ENCODE peak calls at places on chromosomes 5 and 9, in five cellular contexts. One of them, this sample, is unnamed.

GRCh38 chr5:144150996-144151395 is 19.5 kb downstream of the YIPF5 start:
- DNase-seq in pancreas: no peak
- DNase-seq in PC-3: peak
- DNase-seq in Caco-2: no peak
- DNase-seq in heart left ventricle: no peak
- DNase-seq in this sample: no peak

GRCh38 chr5:172412724-172413260 is 41.5 kb downstream of the SH3PXD2B start:
- DNase-seq in pancreas: peak
- DNase-seq in PC-3: peak
- DNase-seq in Caco-2: no peak
- DNase-seq in heart left ventricle: peak
- DNase-seq in this sample: peak

GRCh38 chr9:133593587-133593986 is 15.6 kb downstream of the FAM163B start:
- DNase-seq in PC-3: no peak
- DNase-seq in pancreas: no peak
- DNase-seq in Caco-2: no peak
- DNase-seq in heart left ventricle: no peak
- DNase-seq in this sample: no peak

GRCh38 chr5:75617746-75618352 is 6.6 kb downstream of the ANKDD1B start:
- DNase-seq in PC-3: no peak
- DNase-seq in Caco-2: peak
- DNase-seq in heart left ventricle: no peak
- DNase-seq in pancreas: no peak
- DNase-seq in this sample: no peak

GRCh38 chr5:142527234-142527633 is 158.7 kb downstream of the FGF1 start:
- DNase-seq in Caco-2: no peak
- DNase-seq in PC-3: no peak
- DNase-seq in pancreas: no peak
- DNase-seq in heart left ventricle: no peak
- DNase-seq in this sample: no peak

GRCh38 chr5:60184599-60184998 is 291.1 kb upstream of the PDE4D start:
- DNase-seq in heart left ventricle: no peak
- DNase-seq in pancreas: no peak
- DNase-seq in PC-3: no peak
- DNase-seq in Caco-2: no peak
- DNase-seq in this sample: no peak

GRCh38 chr9:16002816-16003215 is 450.0 kb downstream of the CCDC171 start:
- DNase-seq in pancreas: no peak
- DNase-seq in Caco-2: no peak
- DNase-seq in PC-3: peak
- DNase-seq in heart left ventricle: no peak
- DNase-seq in this sample: no peak

GRCh38 chr5:8934455-8934854 is 611.4 kb downstream of the SEMA5A start:
- DNase-seq in pancreas: no peak
- DNase-seq in Caco-2: no peak
- DNase-seq in heart left ventricle: no peak
- DNase-seq in PC-3: no peak
- DNase-seq in this sample: no peak

GRCh38 chr9:128528445-128529160 is 23.8 kb upstream of the SPTAN1 start:
- DNase-seq in heart left ventricle: no peak
- DNase-seq in pancreas: no peak
- DNase-seq in PC-3: peak
- DNase-seq in Caco-2: no peak
- DNase-seq in this sample: no peak

GRCh38 chr5:175344331-175345200 is 99.4 kb downstream of the DRD1 start:
- DNase-seq in heart left ventricle: no peak
- DNase-seq in pancreas: no peak
- DNase-seq in PC-3: peak
- DNase-seq in Caco-2: peak
- DNase-seq in this sample: no peak

GRCh38 chr9:96082516-96083232 is 207.2 kb downstream of the ERCC6L2 start:
- DNase-seq in heart left ventricle: no peak
- DNase-seq in PC-3: no peak
- DNase-seq in Caco-2: no peak
- DNase-seq in pancreas: no peak
- DNase-seq in this sample: no peak

GRCh38 chr9:96075757-96076156 is 200.3 kb downstream of the ERCC6L2 start:
- DNase-seq in pancreas: no peak
- DNase-seq in heart left ventricle: no peak
- DNase-seq in Caco-2: no peak
- DNase-seq in PC-3: no peak
- DNase-seq in this sample: no peak

GRCh38 chr9:96080364-96080763 is 204.9 kb downstream of the ERCC6L2 start:
- DNase-seq in Caco-2: no peak
- DNase-seq in pancreas: no peak
- DNase-seq in heart left ventricle: no peak
- DNase-seq in PC-3: peak
- DNase-seq in this sample: no peak

GRCh38 chr9:96079816-96080215 is 204.3 kb downstream of the ERCC6L2 start:
- DNase-seq in Caco-2: no peak
- DNase-seq in pancreas: no peak
- DNase-seq in heart left ventricle: no peak
- DNase-seq in PC-3: no peak
- DNase-seq in this sample: no peak

DNA sequence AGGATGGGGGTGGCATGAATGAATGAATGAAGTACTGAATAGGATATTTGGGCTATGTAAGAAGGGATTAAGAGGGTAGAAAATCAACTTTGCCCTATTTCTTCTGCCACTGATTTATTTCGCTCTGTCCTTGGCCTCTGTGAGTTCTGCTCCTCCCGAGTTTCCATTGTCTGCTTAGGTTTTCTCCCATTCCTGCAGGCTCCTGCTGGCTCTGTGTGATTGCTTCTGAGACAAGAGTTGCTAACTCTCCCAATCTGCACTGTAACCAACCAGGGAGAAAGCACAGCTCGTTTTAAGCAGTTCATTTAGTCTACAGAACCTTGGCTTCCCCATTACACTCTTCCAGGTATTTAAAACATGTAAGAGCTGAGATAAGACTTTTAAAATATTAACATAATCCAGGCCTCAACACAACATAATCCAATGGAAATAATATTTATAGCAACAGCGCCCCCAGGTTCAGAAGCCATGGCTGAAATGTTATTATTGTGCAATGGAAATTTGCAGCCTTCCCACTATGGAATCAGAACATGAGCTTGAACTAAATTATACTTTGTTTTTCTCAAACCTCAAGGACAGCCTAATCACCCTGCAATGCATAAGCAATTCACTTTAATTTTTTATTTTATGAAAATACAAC is 203.5 kb downstream of the ERCC6L2 start:
- DNase-seq in pancreas: no peak
- DNase-seq in Caco-2: no peak
- DNase-seq in heart left ventricle: no peak
- DNase-seq in PC-3: no peak
- DNase-seq in this sample: no peak
- TF ChIP-seq CTCF in pancreas: no peak
- TF ChIP-seq CTCF in Caco-2: no peak
- TF ChIP-seq CTCF in heart left ventricle: no peak
- TF ChIP-seq CTCF in PC-3: peak
- TF ChIP-seq CTCF in this sample: no peak

DNA sequence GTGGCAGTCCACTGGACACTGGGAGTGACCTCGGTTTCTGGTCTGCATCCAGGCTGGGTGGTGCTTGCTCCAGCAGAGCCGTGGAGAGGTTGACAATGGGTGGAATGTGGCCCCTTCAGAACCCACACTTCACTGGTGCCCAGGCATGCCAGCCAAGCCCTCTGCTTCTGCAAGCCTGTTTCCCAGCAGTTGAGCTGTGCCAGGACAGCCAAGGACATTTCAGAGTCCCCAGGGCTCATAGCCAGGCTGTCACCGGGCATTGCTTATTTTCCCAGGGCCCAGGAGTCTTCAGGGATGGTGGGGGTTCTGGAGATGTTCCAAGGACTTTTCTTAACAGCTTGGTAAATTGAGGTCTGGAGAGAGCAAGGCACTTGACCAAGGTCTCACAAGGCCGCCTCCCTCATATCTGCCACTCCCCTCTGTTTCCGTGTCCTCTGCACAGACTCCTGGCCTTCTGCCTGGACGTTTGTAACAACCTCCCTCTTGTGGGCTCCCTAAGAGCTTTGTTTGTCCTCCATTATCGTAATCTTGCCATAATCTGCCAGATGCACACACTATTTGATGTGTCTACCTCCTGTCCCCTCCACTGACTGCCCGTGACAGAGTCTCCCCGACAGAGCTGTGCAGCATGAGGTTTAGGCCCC is 3.8 kb upstream of the NDST1 start:
- DNase-seq in PC-3: no peak
- DNase-seq in Caco-2: no peak
- DNase-seq in pancreas: peak
- DNase-seq in heart left ventricle: peak
- DNase-seq in this sample: no peak
- TF ChIP-seq CTCF in PC-3: no peak
- TF ChIP-seq CTCF in Caco-2: no peak
- TF ChIP-seq CTCF in pancreas: no peak
- TF ChIP-seq CTCF in heart left ventricle: no peak
- TF ChIP-seq CTCF in this sample: no peak

DNA sequence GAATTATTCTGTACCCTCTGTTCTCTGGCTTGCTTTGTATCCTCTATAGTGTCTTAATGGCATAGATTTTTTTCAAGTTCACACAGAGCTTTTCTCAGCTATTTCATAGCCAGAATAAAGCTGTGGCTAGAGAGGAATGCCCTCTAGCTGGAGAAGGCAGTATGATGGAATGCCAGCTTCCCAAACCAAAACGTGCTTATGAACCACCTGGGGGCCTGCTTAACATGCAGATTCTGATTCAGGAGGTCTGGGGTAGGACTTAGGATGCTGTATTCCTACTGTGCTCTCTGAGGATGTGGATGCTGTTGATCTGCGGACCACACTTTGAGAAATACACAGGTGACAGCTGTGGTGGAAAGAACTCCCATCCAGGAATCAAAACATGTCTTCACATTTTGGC is 49.9 kb upstream of the DPYSL3 start:
- DNase-seq in PC-3: no peak
- DNase-seq in heart left ventricle: no peak
- DNase-seq in Caco-2: no peak
- DNase-seq in pancreas: no peak
- DNase-seq in this sample: no peak
- TF ChIP-seq CTCF in PC-3: peak
- TF ChIP-seq CTCF in heart left ventricle: no peak
- TF ChIP-seq CTCF in Caco-2: no peak
- TF ChIP-seq CTCF in pancreas: no peak
- TF ChIP-seq CTCF in this sample: no peak

GRCh38 chr5:73705364-73705763 is 79.4 kb downstream of the ARHGEF28 start:
- DNase-seq in pancreas: no peak
- DNase-seq in heart left ventricle: no peak
- DNase-seq in Caco-2: no peak
- DNase-seq in PC-3: no peak
- DNase-seq in this sample: no peak
- TF ChIP-seq CTCF in pancreas: no peak
- TF ChIP-seq CTCF in heart left ventricle: no peak
- TF ChIP-seq CTCF in Caco-2: no peak
- TF ChIP-seq CTCF in PC-3: no peak
- TF ChIP-seq CTCF in this sample: no peak

GRCh38 chr5:68999181-68999580 is 94.6 kb upstream of the SLC30A5 start:
- DNase-seq in PC-3: no peak
- DNase-seq in heart left ventricle: no peak
- DNase-seq in Caco-2: no peak
- DNase-seq in pancreas: no peak
- DNase-seq in this sample: no peak

GRCh38 chr5:68995847-68996204 is 98.0 kb upstream of the SLC30A5 start:
- DNase-seq in PC-3: no peak
- DNase-seq in Caco-2: no peak
- DNase-seq in heart left ventricle: no peak
- DNase-seq in pancreas: no peak
- DNase-seq in this sample: no peak

GRCh38 chr5:69001605-69002004 is 92.2 kb upstream of the SLC30A5 start:
- DNase-seq in heart left ventricle: no peak
- DNase-seq in Caco-2: no peak
- DNase-seq in PC-3: no peak
- DNase-seq in pancreas: no peak
- DNase-seq in this sample: no peak

GRCh38 chr5:69004127-69004526 is 89.7 kb upstream of the SLC30A5 start:
- DNase-seq in Caco-2: no peak
- DNase-seq in heart left ventricle: no peak
- DNase-seq in PC-3: no peak
- DNase-seq in pancreas: no peak
- DNase-seq in this sample: no peak

DNA sequence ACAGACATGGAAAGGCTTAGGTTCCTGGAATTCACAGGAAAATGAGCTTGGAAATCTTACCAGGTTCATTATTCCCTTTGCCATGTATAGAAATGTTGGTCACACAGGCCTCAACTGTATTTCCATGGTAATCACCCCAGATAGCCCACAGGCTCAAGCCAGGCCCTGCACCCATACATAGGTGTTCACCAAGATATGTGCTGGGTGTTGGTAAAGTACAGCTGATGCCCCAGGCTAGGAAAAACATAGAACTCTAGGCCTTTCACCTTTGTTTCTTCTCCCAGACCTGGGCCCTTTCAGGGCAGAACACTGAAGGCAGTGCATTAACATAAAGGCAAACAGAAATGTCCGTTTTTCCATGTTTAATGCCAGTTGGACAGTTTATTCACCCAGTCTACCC is 93.6 kb upstream of the SLC30A5 start:
- DNase-seq in pancreas: no peak
- DNase-seq in PC-3: no peak
- DNase-seq in heart left ventricle: no peak
- DNase-seq in Caco-2: no peak
- DNase-seq in this sample: no peak
- TF ChIP-seq CTCF in pancreas: no peak
- TF ChIP-seq CTCF in PC-3: no peak
- TF ChIP-seq CTCF in heart left ventricle: no peak
- TF ChIP-seq CTCF in Caco-2: no peak
- TF ChIP-seq CTCF in this sample: no peak

GRCh38 chr5:176674799-176675198 is 27.5 kb downstream of the TSPAN17 start:
- DNase-seq in PC-3: no peak
- DNase-seq in pancreas: no peak
- DNase-seq in heart left ventricle: no peak
- DNase-seq in Caco-2: no peak
- DNase-seq in this sample: no peak
- TF ChIP-seq CTCF in PC-3: no peak
- TF ChIP-seq CTCF in pancreas: no peak
- TF ChIP-seq CTCF in heart left ventricle: no peak
- TF ChIP-seq CTCF in Caco-2: no peak
- TF ChIP-seq CTCF in this sample: no peak

DNA sequence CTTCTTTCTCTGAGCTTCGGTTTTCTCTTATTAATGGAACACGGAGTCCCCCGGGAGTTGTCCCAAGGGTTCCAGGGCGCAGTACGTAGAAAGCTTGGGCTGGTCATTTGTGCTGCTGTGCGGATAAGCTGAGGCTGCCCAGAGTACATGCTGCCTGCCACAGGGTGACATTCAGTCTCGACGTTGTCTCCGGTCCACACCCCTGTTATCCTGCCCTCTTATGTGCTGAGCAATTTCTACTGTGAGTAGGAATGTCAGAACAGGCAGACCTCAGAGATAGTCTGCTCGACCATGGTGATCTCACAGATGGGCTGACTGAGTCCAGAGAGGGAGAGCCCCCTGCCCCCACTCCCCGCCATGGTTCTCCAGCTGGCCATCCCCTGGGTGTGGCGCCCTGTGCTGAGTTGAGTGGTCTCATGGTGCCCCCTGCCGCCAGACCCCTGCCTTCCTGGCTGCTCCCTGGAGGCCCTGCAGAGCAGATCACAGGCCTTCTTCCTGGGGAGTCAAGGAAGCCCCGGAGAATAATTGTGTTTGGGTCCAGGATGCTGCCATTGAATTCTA is 124.0 kb downstream of the RGS3 start:
- DNase-seq in PC-3: no peak
- DNase-seq in pancreas: no peak
- DNase-seq in heart left ventricle: peak
- DNase-seq in Caco-2: no peak
- DNase-seq in this sample: no peak
- TF ChIP-seq CTCF in PC-3: no peak
- TF ChIP-seq CTCF in pancreas: no peak
- TF ChIP-seq CTCF in heart left ventricle: peak
- TF ChIP-seq CTCF in Caco-2: no peak
- TF ChIP-seq CTCF in this sample: no peak

This sample was measured in CD14-positive monocyte.